ENCODE peak calls at places on chromosomes 6 and 20, in eight cellular contexts. Y is IMR-90, T is HepG2, V is upper lobe of left lung, A is HCT116, W is body of pancreas, N is heart left ventricle, K is K562. C is an unnamed sample.

GRCh38 chr6:154460306-154461071 is 50.0 kb downstream of the CNKSR3 start:
- ATAC-seq in Y (peak; percentile 42), V (no peak), T (peak; percentile 92), N (no peak), K (peak; percentile 7), A (no peak), W (peak; percentile 60), C (no peak)

GRCh38 chr6:137903933-137904821 is 37.1 kb downstream of the TNFAIP3 start:
- ATAC-seq in T (peak; percentile 81), V (no peak), A (no peak), W (peak; percentile 80), K (peak; percentile 84), N (no peak), Y (no peak), C (no peak)

GRCh38 chr6:134020071-134020470 is 32.4 kb downstream of the SLC2A12 start:
- ATAC-seq in A (no peak), V (no peak), Y (no peak), N (no peak), W (peak; percentile 30), T (no peak), K (no peak), C (peak; percentile 45)

GRCh38 chr6:3878048-3878666 is 29.0 kb downstream of the FAM50B start:
- ATAC-seq in Y (no peak), W (no peak), N (no peak), A (no peak), T (no peak), K (no peak), V (no peak), C (no peak)

GRCh38 chr6:17945575-17945974 is 41.9 kb downstream of the KIF13A start:
- ATAC-seq in W (no peak), V (no peak), N (peak; percentile 38), Y (no peak), T (no peak), A (no peak), K (no peak), C (no peak)

GRCh38 chr6:166750125-166750793 is 123.2 kb upstream of the RPS6KA2 start:
- ATAC-seq in W (no peak), Y (peak; percentile 40), V (no peak), N (no peak), T (peak; percentile 12), A (peak; percentile 12), K (peak; percentile 19), C (no peak)

GRCh38 chr6:20033697-20034407 is 178.4 kb downstream of the MBOAT1 start:
- ATAC-seq in T (no peak), V (no peak), Y (no peak), K (no peak), N (no peak), A (no peak), W (no peak), C (no peak)

GRCh38 chr20:57397693-57398108 is 6.5 kb downstream of the RBM38 start:
- ATAC-seq in N (no peak), A (no peak), Y (no peak), W (no peak), K (no peak), T (no peak), V (no peak), C (no peak)

GRCh38 chr20:59785986-59786753 is 147.3 kb downstream of the SYCP2 start:
- ATAC-seq in T (no peak), V (no peak), N (no peak), Y (no peak), K (no peak), A (no peak), W (no peak), C (no peak)

GRCh38 chr6:3385660-3386151 is 71.1 kb downstream of the SLC22A23 start:
- ATAC-seq in T (no peak), N (peak; percentile 43), V (peak; percentile 9), W (no peak), K (no peak), A (peak; percentile 64), Y (no peak), C (peak; percentile 54)

GRCh38 chr20:51360451-51361230 is 181.9 kb downstream of the NFATC2 start:
- ATAC-seq in A (peak; percentile 85), K (peak; percentile 21), N (no peak), W (no peak), T (peak; percentile 25), Y (peak; percentile 95), V (no peak), C (no peak)

GRCh38 chr20:54153041-54153327 is 20.8 kb downstream of the CYP24A1 start:
- ATAC-seq in K (no peak), A (no peak), T (no peak), Y (no peak), V (no peak), N (no peak), W (no peak), C (no peak)

GRCh38 chr20:45436732-45437485 is 21.0 kb downstream of the PIGT start:
- ATAC-seq in K (peak; percentile 100), V (peak; percentile 98), W (peak; percentile 98), N (peak; percentile 95), Y (peak; percentile 100), A (peak; percentile 99), T (peak; percentile 99), C (peak; percentile 97)
- TF ChIP-seq POLR2A in K (no peak), V (peak; percentile 34), W (no peak), N (peak; percentile 36), Y (peak; percentile 37), A (no peak), T (peak; percentile 57), C (peak; percentile 14)

GRCh38 chr6:43428112-43428570 is 800 bp downstream of the ABCC10 start:
- ATAC-seq in N (no peak), W (no peak), V (no peak), K (no peak), T (peak; percentile 72), A (no peak), Y (no peak), C (no peak)

GRCh38 chr6:43432009-43432945 is 4.9 kb downstream of the ABCC10 start:
- ATAC-seq in T (no peak), N (no peak), K (no peak), A (no peak), V (no peak), W (no peak), Y (no peak), C (no peak)

GRCh38 chr6:43428874-43429273 is 1.5 kb downstream of the ABCC10 start:
- ATAC-seq in N (no peak), W (no peak), Y (no peak), T (no peak), V (no peak), A (no peak), K (no peak), C (no peak)

GRCh38 chr6:43426928-43427405 is 374 bp upstream of the ABCC10 start:
- ATAC-seq in K (no peak), A (no peak), N (no peak), W (no peak), Y (no peak), V (no peak), T (no peak), C (no peak)

DNA sequence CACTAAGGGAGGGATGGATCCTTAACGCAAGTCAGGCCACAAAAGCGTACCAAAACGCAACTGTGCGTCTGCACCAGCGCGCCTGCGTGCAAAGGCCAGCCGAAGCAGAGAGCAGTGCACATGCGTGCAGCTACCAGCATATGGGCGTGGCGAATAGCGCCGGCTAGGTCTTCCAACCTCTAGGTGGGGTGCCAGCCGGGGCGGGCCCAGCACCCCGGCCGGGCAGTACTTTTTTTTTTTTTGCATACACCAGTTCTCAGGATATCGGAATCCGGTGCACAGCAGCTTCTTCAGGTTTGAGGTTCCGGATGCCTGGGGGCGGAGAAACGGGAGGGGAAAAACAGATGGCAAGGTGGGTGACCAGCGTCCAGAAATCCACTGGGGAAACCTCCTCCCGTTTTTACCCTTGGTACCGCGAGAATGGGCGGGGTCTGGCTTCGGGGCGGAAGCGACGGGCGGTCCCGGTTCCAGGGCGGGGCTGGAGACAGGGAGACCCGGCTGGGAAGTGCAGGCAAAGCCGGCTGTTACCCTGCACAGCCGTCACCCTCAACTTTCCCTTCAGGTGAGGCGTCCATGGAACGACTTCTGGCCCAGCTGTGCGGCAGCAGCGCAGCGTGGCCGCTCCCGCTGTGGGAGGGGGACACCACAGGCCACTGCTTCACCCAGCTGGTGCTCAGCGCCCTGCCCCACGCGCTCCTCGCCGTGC is at the start of gene ABCC10:
- ATAC-seq in N (peak; percentile 99), T (peak; percentile 97), K (peak; percentile 98), V (peak; percentile 99), W (peak; percentile 97), A (peak; percentile 93), Y (peak; percentile 97), C (peak; percentile 98)
- TF ChIP-seq POLR2A in N (peak; percentile 82), T (peak; percentile 93), K (peak; percentile 91), V (peak; percentile 74), W (peak; percentile 63), A (peak; percentile 93), Y (no peak), C (peak; percentile 56)

GRCh38 chr6:135182120-135182992 is 1.2 kb downstream of the MYB start:
- ATAC-seq in V (no peak), T (peak; percentile 63), A (peak; percentile 30), N (peak; percentile 36), Y (peak; percentile 22), W (peak; percentile 21), K (peak; percentile 37), C (no peak)
- TF ChIP-seq POLR2A in V (no peak), T (no peak), A (no peak), N (no peak), Y (no peak), W (no peak), K (peak; percentile 11), C (no peak)

GRCh38 chr6:46025573-46025972 is 9.9 kb upstream of the CLIC5 start:
- ATAC-seq in Y (no peak), W (no peak), K (no peak), V (no peak), T (no peak), N (no peak), A (no peak), C (no peak)

GRCh38 chr6:46022110-46022948 is 6.7 kb upstream of the CLIC5 start:
- ATAC-seq in N (no peak), Y (no peak), W (no peak), V (no peak), T (no peak), A (no peak), K (no peak), C (no peak)

GRCh38 chr6:46026307-46026706 is 10.6 kb upstream of the CLIC5 start:
- ATAC-seq in N (no peak), A (no peak), V (no peak), K (no peak), Y (no peak), T (no peak), W (no peak), C (no peak)

GRCh38 chr6:46023216-46023915 is 7.7 kb upstream of the CLIC5 start:
- ATAC-seq in T (no peak), W (peak; percentile 40), K (no peak), A (no peak), N (peak; percentile 32), Y (no peak), V (no peak), C (peak; percentile 57)

GRCh38 chr6:46024122-46024769 is 8.6 kb upstream of the CLIC5 start:
- ATAC-seq in V (no peak), K (no peak), W (no peak), A (no peak), T (no peak), N (no peak), Y (no peak), C (no peak)
- TF ChIP-seq POLR2A in V (no peak), K (no peak), W (no peak), A (no peak), T (no peak), N (no peak), Y (no peak), C (no peak)